ENCODE peak calls at places on chromosomes 11 and 22, in five cellular contexts. P, E, R, L and B are unnamed samples. For H3K27me3 and H3K4me1, the result is how much of the 10 kb centered on the place peaks cover.

GRCh38 chr22:49999901-50000586 is 12.5 kb downstream of the IL17REL start:
- DNase-seq in E (no peak), L (peak), R (no peak), P (no peak), B (peak)

GRCh38 chr22:35348026-35348590 is 32.8 kb upstream of the HMOX1 start:
- DNase-seq in P (no peak), R (no peak), E (no peak), L (no peak), B (peak)

GRCh38 chr11:44811841-44812448 is 85.2 kb downstream of the TSPAN18 start:
- DNase-seq in L (no peak), P (no peak), R (no peak), E (no peak), B (no peak)

GRCh38 chr22:37121887-37122591 is 12.5 kb upstream of the TMPRSS6 start:
- DNase-seq in P (peak), L (no peak), E (no peak), R (no peak), B (peak)

GRCh38 chr11:128786507-128786906 is 80.6 kb downstream of the KCNJ1 start:
- DNase-seq in E (no peak), L (no peak), P (no peak), R (no peak), B (no peak)

GRCh38 chr11:16791494-16791961 is 53.1 kb downstream of the C11orf58 start:
- DNase-seq in R (no peak), P (peak), E (no peak), L (no peak), B (peak)

GRCh38 chr11:111408789-111409727 is 30.0 kb upstream of the POU2AF1 start:
- DNase-seq in L (no peak), R (no peak), P (no peak), E (no peak), B (no peak)

GRCh38 chr11:109708184-109708583 is 286.2 kb downstream of the C11orf87 start:
- DNase-seq in R (no peak), L (no peak), P (no peak), E (no peak), B (no peak)

GRCh38 chr22:41562461-41562860 is 1.7 kb downstream of the CSDC2 start:
- DNase-seq in P (no peak), R (no peak), L (no peak), E (no peak), B (peak)
- H3K27me3 ChIP-seq in P (under half), R (under half), L (under half), E (under half), B (under half)

GRCh38 chr22:40377931-40378330 is 7.5 kb downstream of the SGSM3 start:
- DNase-seq in E (no peak), P (no peak), R (no peak), L (no peak), B (no peak)

GRCh38 chr22:40374567-40374966 is 4.2 kb downstream of the SGSM3 start:
- DNase-seq in R (no peak), E (no peak), P (no peak), L (no peak), B (no peak)

GRCh38 chr22:40381461-40381860 is 11.1 kb downstream of the SGSM3 start:
- DNase-seq in E (no peak), L (no peak), P (no peak), R (no peak), B (no peak)

DNA sequence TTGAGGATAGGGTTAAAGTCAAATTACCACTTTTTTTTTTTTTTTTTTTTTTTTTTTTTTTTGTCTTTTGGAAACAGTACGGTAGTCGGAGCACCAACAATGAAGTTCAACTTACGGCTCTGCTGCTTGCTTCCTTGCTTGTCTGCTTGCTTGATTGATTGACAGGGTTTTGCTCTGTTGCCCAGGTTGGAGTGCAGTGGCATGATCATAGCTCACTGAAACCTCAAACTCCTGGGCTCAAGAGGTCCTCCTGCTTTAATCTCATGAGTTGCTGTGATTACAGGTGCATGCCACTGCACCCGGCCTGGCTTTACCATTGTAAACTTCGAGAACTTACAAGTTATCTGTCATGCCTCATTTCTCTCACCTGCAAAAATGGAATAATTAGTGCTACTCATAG is 5.8 kb downstream of the SGSM3 start:
- DNase-seq in P (no peak), L (no peak), R (peak), E (no peak), B (no peak)
- H3K4me1 ChIP-seq in P (under half), L (under half), R (under half), E (under half), B (under half)

GRCh38 chr11:131690776-131691557 is 320.6 kb downstream of the NTM start:
- DNase-seq in R (no peak), P (no peak), E (no peak), L (peak), B (peak)

GRCh38 chr11:131688056-131688693 is 317.8 kb downstream of the NTM start:
- DNase-seq in L (peak), P (peak), E (peak), R (no peak), B (peak)

GRCh38 chr11:131687291-131688055 is 317.1 kb downstream of the NTM start:
- DNase-seq in R (no peak), E (no peak), P (no peak), L (no peak), B (peak)

GRCh38 chr11:131690362-131690761 is 319.9 kb downstream of the NTM start:
- DNase-seq in E (no peak), P (no peak), R (no peak), L (no peak), B (peak)

GRCh38 chr11:131689049-131689925 is 318.9 kb downstream of the NTM start:
- DNase-seq in P (no peak), E (no peak), L (no peak), R (no peak), B (peak)
- H3K27me3 ChIP-seq in P (under half), E (under half), L (under half), R (under half), B (under half)

DNA sequence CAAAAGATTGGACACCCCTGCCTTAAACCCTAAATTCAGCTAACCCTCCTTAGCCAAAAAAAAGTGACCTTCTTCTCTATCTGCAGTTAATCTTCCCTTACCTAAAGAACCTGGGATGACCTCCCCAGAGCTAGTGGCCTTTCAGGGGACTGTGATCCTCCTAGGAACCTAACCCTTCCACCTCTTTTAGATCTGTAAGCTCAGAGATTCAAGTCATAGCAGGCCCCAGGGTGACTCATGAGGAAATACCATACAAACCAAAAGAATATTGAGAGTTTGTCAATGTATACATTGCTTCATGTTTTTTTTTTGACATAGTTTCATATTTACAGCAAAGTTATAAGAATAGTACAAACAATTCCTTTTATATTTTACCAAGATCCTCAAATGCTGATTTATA is 38.3 kb upstream of the CXCR5 start:
- DNase-seq in P (no peak), R (no peak), E (no peak), L (no peak), B (peak)
- H3K4me1 ChIP-seq in P (under half), R (under half), E (under half), L (under half), B (under half)

GRCh38 chr22:22243033-22243680 is 1.4 kb upstream of the VPREB1 start:
- DNase-seq in R (no peak), E (no peak), P (no peak), L (no peak), B (no peak)

GRCh38 chr22:22237521-22237920 is 7.1 kb upstream of the VPREB1 start:
- DNase-seq in L (no peak), E (no peak), R (no peak), P (no peak), B (no peak)

GRCh38 chr22:22242488-22242887 is 2.1 kb upstream of the VPREB1 start:
- DNase-seq in E (no peak), L (no peak), P (no peak), R (no peak), B (no peak)

GRCh38 chr22:22241554-22241898 is 3.1 kb upstream of the VPREB1 start:
- DNase-seq in P (no peak), R (no peak), L (no peak), E (no peak), B (no peak)

GRCh38 chr22:22239311-22239939 is 5.2 kb upstream of the VPREB1 start:
- DNase-seq in P (no peak), L (no peak), R (no peak), E (no peak), B (no peak)
- H3K27me3 ChIP-seq in P (under half), L (under half), R (under half), E (half or more), B (under half)

GRCh38 chr22:46582281-46582811 is 37.8 kb upstream of the GRAMD4 start:
- DNase-seq in R (no peak), E (no peak), L (peak), P (no peak), B (peak)
- H3K4me1 ChIP-seq in R (under half), E (under half), L (under half), P (under half), B (under half)

GRCh38 chr11:35412285-35412684 is 7.1 kb downstream of the SLC1A2 start:
- DNase-seq in E (no peak), R (no peak), L (no peak), P (no peak), B (peak)

GRCh38 chr11:35418847-35419712 is at the start of gene SLC1A2:
- DNase-seq in L (peak), R (no peak), E (peak), P (no peak), B (peak)

GRCh38 chr11:35413568-35413967 is 5.8 kb downstream of the SLC1A2 start:
- DNase-seq in L (no peak), P (no peak), R (no peak), E (no peak), B (no peak)

GRCh38 chr11:35418282-35418846 is 994 bp downstream of the SLC1A2 start:
- DNase-seq in E (peak), L (peak), P (peak), R (no peak), B (no peak)

DNA sequence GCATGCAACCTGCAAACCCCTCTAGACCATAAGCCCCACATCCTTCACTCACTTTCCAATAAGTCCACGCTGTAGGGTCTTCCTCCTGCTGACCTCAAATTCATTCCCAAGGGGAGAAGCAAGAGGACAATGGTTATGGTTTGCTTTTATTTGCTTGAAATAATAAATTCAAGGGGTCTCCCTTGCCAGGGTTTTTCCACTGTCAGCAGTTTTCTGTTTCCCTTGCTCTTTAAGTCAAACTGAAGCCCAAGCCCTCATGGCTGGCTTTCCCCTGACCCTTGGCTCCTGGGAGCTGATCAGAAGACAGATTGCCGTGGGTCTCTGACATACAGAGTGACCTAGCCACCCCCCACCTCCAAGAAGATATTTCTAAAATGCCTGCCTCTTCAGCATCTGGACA is 3.9 kb downstream of the SLC1A2 start:
- DNase-seq in L (no peak), P (no peak), E (no peak), R (no peak), B (no peak)
- H3K27me3 ChIP-seq in L (under half), P (under half), E (under half), R (under half), B (half or more)

GRCh38 chr11:95359756-95360155 is 128.8 kb upstream of the SESN3 start:
- DNase-seq in L (no peak), E (no peak), R (no peak), P (no peak), B (no peak)

GRCh38 chr11:95361180-95361579 is 130.2 kb upstream of the SESN3 start:
- DNase-seq in P (no peak), E (no peak), L (no peak), R (no peak), B (no peak)

GRCh38 chr11:95360382-95360781 is 129.4 kb upstream of the SESN3 start:
- DNase-seq in P (no peak), L (no peak), E (no peak), R (no peak), B (no peak)

GRCh38 chr11:95358516-95359322 is 127.7 kb upstream of the SESN3 start:
- DNase-seq in L (no peak), P (no peak), R (no peak), E (no peak), B (no peak)

GRCh38 chr11:95359323-95359656 is 128.3 kb upstream of the SESN3 start:
- DNase-seq in E (no peak), P (no peak), R (no peak), L (no peak), B (no peak)
- H3K4me1 ChIP-seq in E (under half), P (under half), R (under half), L (under half), B (under half)